ENCODE peak calls at places on chromosomes 2 and 18, in five cellular contexts. Z is stimulated activated CD4-positive, alpha-beta T cell treated with anti-CD3 and anti-CD28 coated beads, TNF-alpha, amount 100 ng/mL, for 1 hour; S is stimulated activated CD8-positive, alpha-beta memory T cell treated with anti-CD3 and anti-CD28 coated beads, Interleukin-7, amount 100 ng/mL, for 1 hour; Y is NCI-H524; L is hippocampal formation. F is an unnamed sample.

GRCh38 chr2:11257078-11257477 is 87.4 kb downstream of the ROCK2 start:
- DNase-seq in Z (no peak), S (no peak), Y (no peak), L (no peak), F (no peak)

GRCh38 chr2:58834404-58834803 is 593.3 kb upstream of the FANCL start:
- DNase-seq in Z (no peak), S (no peak), Y (no peak), L (no peak), F (no peak)

GRCh38 chr18:67318651-67319050 is 197.9 kb downstream of the DSEL start:
- DNase-seq in Z (no peak), S (no peak), Y (no peak), L (no peak), F (no peak)

GRCh38 chr2:239546541-239546940 is 145.7 kb upstream of the HDAC4 start:
- DNase-seq in Z (no peak), S (no peak), Y (no peak), L (no peak), F (no peak)

GRCh38 chr2:195652916-195653315 is 4.1 kb upstream of the SLC39A10 start:
- DNase-seq in Z (no peak), S (no peak), Y (no peak), L (no peak), F (no peak)

GRCh38 chr2:207593277-207593676 is 31.9 kb downstream of the METTL21A start:
- DNase-seq in Z (no peak), S (no peak), Y (no peak), L (no peak), F (no peak)

GRCh38 chr18:71293322-71293721 is 1004.5 kb downstream of the SOCS6 start:
- DNase-seq in Z (no peak), S (no peak), Y (no peak), L (no peak), F (no peak)

GRCh38 chr2:162153608-162154224 is 1.7 kb upstream of the GCG start:
- DNase-seq in Z (peak), S (no peak), Y (peak), L (no peak), F (no peak)

GRCh38 chr18:62897153-62897552 is 181.8 kb downstream of the PHLPP1 start:
- DNase-seq in Z (no peak), S (no peak), Y (no peak), L (no peak), F (no peak)

GRCh38 chr2:230713331-230714121 is 884 bp downstream of the CAB39 start:
- DNase-seq in Z (peak), S (no peak), Y (peak), L (no peak), F (no peak)

GRCh38 chr2:120641366-120641771 is 94.3 kb upstream of the GLI2 start:
- DNase-seq in Z (no peak), S (no peak), Y (no peak), L (no peak), F (no peak)

GRCh38 chr18:9737814-9738160 is 29.7 kb downstream of the RAB31 start:
- DNase-seq in Z (no peak), S (no peak), Y (no peak), L (peak), F (peak)

GRCh38 chr2:171330155-171330956 is 103.4 kb downstream of the METTL8 start:
- DNase-seq in Z (no peak), S (no peak), Y (no peak), L (no peak), F (no peak)

GRCh38 chr2:75238670-75239330 is 39.5 kb upstream of the TACR1 start:
- DNase-seq in Z (no peak), S (no peak), Y (no peak), L (no peak), F (no peak)

GRCh38 chr2:152369176-152369860 is 34.3 kb downstream of the FMNL2 start:
- DNase-seq in Z (no peak), S (no peak), Y (no peak), L (no peak), F (no peak)

GRCh38 chr2:130834923-130835765 is 1.6 kb upstream of the ARHGEF4 start:
- DNase-seq in Z (no peak), S (no peak), Y (peak), L (no peak), F (no peak)

GRCh38 chr2:16254356-16254965 is 314.1 kb downstream of the MYCN start:
- DNase-seq in Z (no peak), S (no peak), Y (no peak), L (no peak), F (no peak)

GRCh38 chr18:68181956-68182355 is 533.0 kb downstream of the TMX3 start:
- DNase-seq in Z (no peak), S (no peak), Y (no peak), L (no peak), F (no peak)

GRCh38 chr18:48270929-48271328 is 138.3 kb downstream of the ZBTB7C start:
- DNase-seq in Z (no peak), S (no peak), Y (no peak), L (no peak), F (no peak)

GRCh38 chr2:66080136-66080535 is 354.8 kb upstream of the MEIS1 start:
- DNase-seq in Z (no peak), S (no peak), Y (peak), L (no peak), F (no peak)

GRCh38 chr2:133819906-133820305 is 251.6 kb upstream of the NCKAP5 start:
- DNase-seq in Z (no peak), S (no peak), Y (peak), L (no peak), F (no peak)

GRCh38 chr2:118774458-118775133 is 72.9 kb downstream of the EN1 start:
- DNase-seq in Z (no peak), S (no peak), Y (peak), L (peak), F (no peak)

GRCh38 chr2:223084873-223085272 is 32.9 kb downstream of the KCNE4 start:
- DNase-seq in Z (no peak), S (no peak), Y (peak), L (no peak), F (no peak)

GRCh38 chr2:119305497-119306195 is 61.0 kb downstream of the C2orf76 start:
- DNase-seq in Z (no peak), S (no peak), Y (no peak), L (no peak), F (no peak)

GRCh38 chr2:43539991-43540860 is 55.6 kb downstream of the THADA start:
- DNase-seq in Z (no peak), S (no peak), Y (no peak), L (no peak), F (no peak)

GRCh38 chr18:8379187-8379941 is 229.9 kb upstream of the RAB12 start:
- DNase-seq in Z (no peak), S (no peak), Y (no peak), L (no peak), F (no peak)

GRCh38 chr2:107529146-107529545 is 297.5 kb upstream of the RGPD4 start:
- DNase-seq in Z (no peak), S (no peak), Y (peak), L (no peak), F (no peak)

GRCh38 chr18:57621252-57621607 is 406 bp downstream of the NARS1 start:
- DNase-seq in Z (no peak), S (no peak), Y (peak), L (no peak), F (no peak)

GRCh38 chr2:233119123-233119522 is 59.0 kb downstream of the INPP5D start:
- DNase-seq in Z (no peak), S (no peak), Y (no peak), L (no peak), F (no peak)

GRCh38 chr2:12964904-12965539 is 248.3 kb downstream of the TRIB2 start:
- DNase-seq in Z (no peak), S (no peak), Y (no peak), L (no peak), F (no peak)

GRCh38 chr2:117698819-117699218 is 115.7 kb upstream of the DDX18 start:
- DNase-seq in Z (no peak), S (no peak), Y (no peak), L (no peak), F (no peak)

GRCh38 chr2:118224144-118224887 is 136.0 kb downstream of the INSIG2 start:
- DNase-seq in Z (peak), S (no peak), Y (peak), L (no peak), F (no peak)

GRCh38 chr2:3453196-3453845 is 66.0 kb downstream of the ADI1 start:
- DNase-seq in Z (no peak), S (no peak), Y (no peak), L (no peak), F (no peak)

GRCh38 chr2:190213441-190214335 is 105.9 kb downstream of the HIBCH start:
- DNase-seq in Z (no peak), S (no peak), Y (no peak), L (no peak), F (no peak)